ENCODE peak calls at places on chromosomes 7 and 10, in four cellular contexts. Q is NT2/D1, X is fibroblast of lung, Y is PC-3. J is an unnamed sample.

GRCh38 chr10:44071479-44071878 is 313.4 kb downstream of the CXCL12 start:
- DNase-seq in Q (no peak), X (peak; percentile 80), Y (no peak), J (no peak)

GRCh38 chr10:69731698-69732097 is 70.0 kb upstream of the COL13A1 start:
- DNase-seq in Q (no peak), X (no peak), Y (no peak), J (no peak)

GRCh38 chr10:5571826-5572225 is 47.1 kb downstream of the CALML3 start:
- DNase-seq in Q (no peak), X (no peak), Y (no peak), J (no peak)

GRCh38 chr7:34840176-34840785 is 182.3 kb downstream of the NPSR1 start:
- DNase-seq in Q (no peak), X (no peak), Y (no peak), J (no peak)

GRCh38 chr10:43237631-43238446 is 29.0 kb downstream of the RASGEF1A start:
- DNase-seq in Q (no peak), X (no peak), Y (no peak), J (peak; percentile 39)

GRCh38 chr7:127792528-127793342 is 140.7 kb downstream of the SND1 start:
- DNase-seq in Q (peak; percentile 25), X (no peak), Y (peak; percentile 48), J (no peak)

GRCh38 chr10:3785849-3786290 is 861 bp upstream of the KLF6 start:
- DNase-seq in Q (no peak), X (peak; percentile 37), Y (no peak), J (peak; percentile 86)

GRCh38 chr7:93044147-93044810 is 73.5 kb downstream of the SAMD9 start:
- DNase-seq in Q (peak; percentile 74), X (peak; percentile 88), Y (peak; percentile 27), J (no peak)

GRCh38 chr10:32961892-32962369 is 3.9 kb upstream of the ITGB1 start:
- DNase-seq in Q (no peak), X (peak; percentile 94), Y (peak; percentile 95), J (no peak)
- H3K9ac ChIP-seq in Q (no peak overlapping the region), X (peak overlapping the region; percentile 38), Y (peak overlapping the region; percentile 29), J (no peak overlapping the region)

GRCh38 chr10:68560916-68561691 is 967 bp downstream of the TET1 start:
- DNase-seq in Q (no peak), X (peak; percentile 34), Y (no peak), J (peak; percentile 79)
- H3K9ac ChIP-seq in Q (peak overlapping the region; percentile 90), X (peak overlapping the region; percentile 71), Y (peak overlapping the region; percentile 62), J (peak overlapping the region; percentile 34)

GRCh38 chr7:44935583-44935982 is 43.2 kb downstream of the MYO1G start:
- DNase-seq in Q (no peak), X (no peak), Y (no peak), J (no peak)
- H3K9ac ChIP-seq in Q (no peak overlapping the region), X (no peak overlapping the region), Y (no peak overlapping the region), J (no peak overlapping the region)

GRCh38 chr7:8259586-8260222 is 2.3 kb downstream of the ICA1 start:
- DNase-seq in Q (no peak), X (no peak), Y (no peak), J (no peak)

GRCh38 chr7:8258734-8259133 is 3.2 kb downstream of the ICA1 start:
- DNase-seq in Q (no peak), X (no peak), Y (no peak), J (no peak)

GRCh38 chr7:8263048-8263447 is 1.1 kb upstream of the ICA1 start:
- DNase-seq in Q (no peak), X (no peak), Y (no peak), J (no peak)

GRCh38 chr7:8260871-8261707 is 878 bp downstream of the ICA1 start:
- DNase-seq in Q (no peak), X (peak; percentile 4), Y (peak; percentile 74), J (peak; percentile 85)

DNA sequence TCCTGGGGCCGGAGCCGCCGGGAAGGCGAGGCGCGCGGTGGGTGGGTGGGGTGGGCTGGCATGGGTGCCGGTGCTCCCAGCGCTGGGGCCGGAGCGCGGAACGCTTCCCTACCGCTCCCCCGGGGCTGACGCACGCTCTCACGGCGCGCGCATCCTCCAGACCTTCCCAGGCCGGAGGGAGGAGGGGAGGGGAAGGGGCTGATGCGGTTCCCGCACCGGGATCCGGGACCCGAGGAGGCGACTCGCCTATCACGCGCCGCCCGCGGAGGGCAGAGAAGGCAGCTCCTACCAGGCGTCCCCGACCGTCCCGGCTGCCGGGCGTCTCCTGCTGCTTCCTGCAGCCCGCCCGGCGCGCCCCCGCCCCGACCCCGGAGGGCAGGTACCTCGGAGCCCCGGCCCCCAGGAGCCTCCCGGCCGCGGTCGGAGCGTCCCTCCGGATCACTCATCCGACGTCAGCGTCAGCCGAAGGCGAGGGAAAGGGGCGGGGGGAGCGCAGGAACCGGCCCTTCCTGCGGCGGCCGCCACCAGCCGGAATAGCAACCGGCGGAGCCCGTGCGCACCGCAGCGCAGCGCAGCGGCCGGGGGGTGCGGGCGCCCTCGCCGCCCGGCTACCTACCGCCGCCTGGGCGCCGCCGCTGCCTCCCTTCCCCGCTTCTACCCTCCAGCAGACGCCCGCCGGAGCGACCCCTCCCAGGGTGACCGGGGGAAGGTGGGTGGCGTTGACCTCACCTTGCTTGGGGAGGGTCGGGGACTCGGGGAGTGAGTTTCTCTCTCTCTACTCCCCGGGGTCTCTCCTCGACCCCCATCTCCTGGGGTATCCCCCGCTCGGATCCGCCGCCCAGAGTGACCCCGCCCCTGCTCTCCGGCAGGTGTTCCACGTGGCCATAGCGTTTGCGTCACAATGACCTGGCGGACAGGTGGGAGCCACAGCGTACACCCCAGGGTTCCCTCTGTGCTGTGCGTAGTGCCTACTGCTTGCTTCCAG is at the start of gene ICA1:
- DNase-seq in Q (peak; percentile 71), X (peak; percentile 41), Y (peak; percentile 67), J (peak; percentile 91)
- H3K9ac ChIP-seq in Q (peak within 1 kb of the TSS; percentile 82), X (no peak within 1 kb of the TSS), Y (peak within 1 kb of the TSS; percentile 69), J (peak within 1 kb of the TSS; percentile 67)

GRCh38 chr10:23403719-23404118 is 35.2 kb upstream of the OTUD1 start:
- DNase-seq in Q (no peak), X (no peak), Y (no peak), J (no peak)

GRCh38 chr10:23402856-23403255 is 36.0 kb upstream of the OTUD1 start:
- DNase-seq in Q (no peak), X (no peak), Y (no peak), J (no peak)

GRCh38 chr10:23403278-23403677 is 35.6 kb upstream of the OTUD1 start:
- DNase-seq in Q (no peak), X (no peak), Y (no peak), J (no peak)

GRCh38 chr10:23396695-23397094 is 42.2 kb upstream of the OTUD1 start:
- DNase-seq in Q (no peak), X (no peak), Y (no peak), J (no peak)

GRCh38 chr10:23399701-23400144 is 39.2 kb upstream of the OTUD1 start:
- DNase-seq in Q (no peak), X (peak; percentile 85), Y (peak; percentile 28), J (no peak)
- H3K9ac ChIP-seq in Q (no peak overlapping the region), X (no peak overlapping the region), Y (no peak overlapping the region), J (no peak overlapping the region)

DNA sequence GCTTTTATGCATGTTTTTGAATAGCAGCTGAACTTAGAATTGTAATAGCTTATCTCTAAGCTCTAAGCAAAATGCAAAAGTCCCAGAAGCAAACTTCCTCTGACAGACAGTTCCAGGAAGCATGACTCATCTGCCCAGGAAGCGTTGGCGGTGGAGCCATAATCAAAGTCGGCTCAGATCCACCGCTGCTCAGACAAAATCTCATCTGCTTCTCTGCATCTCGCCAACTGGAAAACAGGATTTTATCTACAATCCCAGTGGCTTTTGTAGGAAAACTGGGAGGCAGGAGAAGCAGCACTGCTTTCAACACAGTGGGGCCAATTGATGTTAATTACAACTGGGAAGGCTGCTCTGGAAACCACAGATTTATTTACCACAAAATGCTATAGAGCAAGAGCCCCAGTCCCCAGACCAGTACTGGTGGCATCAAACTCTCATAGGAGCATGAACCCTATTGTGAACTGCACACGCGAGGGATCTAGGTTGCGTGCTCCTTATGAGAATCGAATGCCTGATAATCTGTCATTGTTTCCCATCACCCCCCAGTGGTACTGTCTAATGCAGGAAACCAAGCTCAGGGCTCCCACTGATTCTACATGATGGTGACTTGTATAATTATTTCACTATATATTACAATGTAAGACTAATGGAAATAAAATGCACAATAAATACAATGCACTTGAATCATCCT is 99.9 kb downstream of the CUBN start:
- DNase-seq in Q (no peak), X (peak; percentile 90), Y (peak; percentile 68), J (peak; percentile 81)
- H3K9ac ChIP-seq in Q (no peak overlapping the region), X (peak overlapping the region; percentile 31), Y (peak overlapping the region; percentile 74), J (no peak overlapping the region)

DNA sequence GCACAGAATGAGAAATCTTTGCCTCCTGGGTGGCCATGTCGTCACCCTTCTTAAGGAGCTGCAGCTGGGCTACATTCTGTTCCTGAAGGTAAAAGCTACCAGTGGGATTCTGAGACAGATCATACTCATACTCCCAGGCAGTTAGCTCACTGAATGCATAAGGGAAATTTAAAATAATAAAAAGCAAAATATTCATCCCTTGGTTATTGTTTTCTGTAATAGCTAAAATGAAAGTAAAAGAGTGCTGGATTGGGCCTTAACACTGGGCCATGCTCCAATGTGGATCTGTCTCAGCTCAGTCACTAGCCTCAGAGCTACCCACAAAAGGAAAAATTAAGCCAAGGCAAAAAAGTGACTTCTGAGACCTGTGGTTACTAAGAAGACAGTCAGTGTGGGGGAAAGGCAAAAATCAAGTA is 8.9 kb upstream of the DYNC2I1 start:
- DNase-seq in Q (no peak), X (no peak), Y (no peak), J (no peak)
- H3K9ac ChIP-seq in Q (no peak overlapping the region), X (no peak overlapping the region), Y (no peak overlapping the region), J (no peak overlapping the region)

GRCh38 chr10:79084972-79085597 is 16.3 kb downstream of the ZMIZ1 start:
- DNase-seq in Q (no peak), X (no peak), Y (no peak), J (peak; percentile 90)

GRCh38 chr10:79082631-79083581 is 14.1 kb downstream of the ZMIZ1 start:
- DNase-seq in Q (no peak), X (peak; percentile 77), Y (peak; percentile 51), J (no peak)

GRCh38 chr10:79082035-79082373 is 13.2 kb downstream of the ZMIZ1 start:
- DNase-seq in Q (no peak), X (no peak), Y (no peak), J (no peak)

GRCh38 chr10:79086822-79087221 is 18.1 kb downstream of the ZMIZ1 start:
- DNase-seq in Q (no peak), X (no peak), Y (no peak), J (no peak)

GRCh38 chr10:79084012-79084971 is 15.5 kb downstream of the ZMIZ1 start:
- DNase-seq in Q (no peak), X (peak; percentile 79), Y (peak; percentile 77), J (peak; percentile 98)
- H3K9ac ChIP-seq in Q (no peak overlapping the region), X (no peak overlapping the region), Y (no peak overlapping the region), J (no peak overlapping the region)

J was measured in kidney.